ENCODE peak calls at places on chromosomes 6 and 20, in six cellular contexts. G is sigmoid colon, U is H1, I is HepG2, B is stomach, Y is HCT116. V is an unnamed sample.

GRCh38 chr6:117615981-117616961 is 14.0 kb upstream of the GOPC start:
- DNase-seq in G (no peak), B (no peak), I (no peak), Y (no peak), U (no peak), V (no peak)

GRCh38 chr20:17543531-17543961 is 12.4 kb upstream of the BFSP1 start:
- DNase-seq in G (no peak), B (no peak), I (no peak), Y (no peak), U (no peak), V (no peak)

GRCh38 chr6:112234596-112234995 is 19.8 kb downstream of the LAMA4 start:
- DNase-seq in U (no peak), B (no peak), I (no peak), G (no peak), Y (no peak), V (no peak)

GRCh38 chr6:26544473-26544872 is 6.3 kb downstream of the HMGN4 start:
- DNase-seq in I (peak), U (no peak), B (no peak), G (no peak), Y (no peak), V (no peak)

GRCh38 chr20:32249030-32249738 is 28.3 kb upstream of the KIF3B start:
- DNase-seq in G (no peak), B (no peak), U (no peak), Y (no peak), I (no peak), V (no peak)

GRCh38 chr6:4358414-4359107 is 223.2 kb upstream of the ECI2 start:
- DNase-seq in Y (peak), U (peak), B (peak), G (peak), I (peak), V (peak)

GRCh38 chr6:75234126-75234865 is 9.3 kb downstream of the COX7A2 start:
- DNase-seq in U (no peak), I (no peak), Y (no peak), B (no peak), G (no peak), V (no peak)

GRCh38 chr6:162344935-162345599 is 382.5 kb downstream of the PRKN start:
- DNase-seq in I (no peak), G (no peak), Y (no peak), B (no peak), U (no peak), V (no peak)

GRCh38 chr20:44614525-44614924 is 32.1 kb downstream of the PKIG start:
- DNase-seq in Y (no peak), G (peak), I (no peak), U (no peak), B (no peak), V (no peak)

GRCh38 chr6:43009124-43009523 is 4.6 kb downstream of the MEA1 start:
- DNase-seq in U (no peak), G (no peak), Y (no peak), I (peak), B (peak), V (no peak)

GRCh38 chr6:52284131-52284459 is 447 bp downstream of the MCM3 start:
- DNase-seq in Y (no peak), U (no peak), G (peak), I (peak), B (no peak), V (no peak)

GRCh38 chr6:132888701-132889100 is 74.3 kb downstream of the RPS12 start:
- DNase-seq in I (no peak), G (no peak), Y (no peak), U (no peak), B (no peak), V (no peak)

GRCh38 chr6:12032783-12033573 is 20.9 kb downstream of the HIVEP1 start:
- DNase-seq in U (no peak), Y (no peak), G (no peak), I (no peak), B (no peak), V (no peak)

GRCh38 chr6:87697581-87698552 is 4.2 kb downstream of the AKIRIN2 start:
- DNase-seq in U (no peak), Y (no peak), B (no peak), I (no peak), G (no peak), V (no peak)
- H3K4me3 ChIP-seq in U (peak), Y (no peak), B (peak), I (peak), G (no peak), V (no peak)

GRCh38 chr20:53282217-53282955 is 310.2 kb downstream of the TSHZ2 start:
- DNase-seq in B (no peak), Y (no peak), G (no peak), I (no peak), U (no peak), V (no peak)
- TF ChIP-seq POLR2AphosphoS5 in B (no peak), Y (no peak), G (no peak), I (no peak), U (no peak), V (no peak)

DNA sequence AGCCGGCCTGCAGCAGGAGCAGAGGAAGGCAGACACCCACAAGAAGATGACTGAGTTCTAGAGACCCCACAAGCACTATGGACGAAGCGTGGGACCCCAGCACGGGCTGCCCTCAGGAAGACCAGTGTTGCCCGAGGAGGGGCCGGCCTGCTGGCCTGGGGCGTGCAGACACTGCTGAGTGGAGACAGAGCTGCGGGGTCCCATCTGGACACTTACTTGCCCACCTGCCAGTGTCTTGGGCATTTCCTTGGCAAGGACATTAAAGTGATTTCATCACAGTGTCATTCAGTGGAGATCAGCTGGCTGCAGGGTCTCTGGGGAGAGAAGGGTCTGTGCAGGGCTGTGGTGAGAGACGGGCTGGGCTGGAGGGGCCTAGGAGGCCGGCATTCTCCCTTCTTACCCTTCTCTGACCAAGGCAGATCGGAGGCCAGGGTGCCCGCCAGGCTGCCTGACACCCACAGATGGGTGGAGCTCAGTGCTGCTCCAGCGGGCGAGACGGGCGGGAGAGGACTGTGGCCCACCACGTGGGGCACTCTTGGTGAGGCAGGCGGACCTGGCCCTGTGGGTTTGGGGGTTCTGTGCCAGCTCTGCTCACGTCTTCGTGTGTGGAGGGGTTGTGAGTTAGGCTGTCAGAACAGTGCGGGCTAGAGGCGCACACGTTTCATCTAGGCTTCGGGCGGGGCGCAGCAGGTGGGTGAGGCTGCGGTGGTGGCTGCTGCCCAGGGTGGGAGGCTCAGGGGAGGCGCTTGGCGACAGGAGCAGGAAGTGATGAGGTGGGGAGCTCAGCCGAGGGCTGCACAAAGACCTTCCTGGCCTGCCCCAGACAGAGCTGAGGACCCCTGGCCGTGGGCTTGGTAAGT is at the start of gene LIME1:
- DNase-seq in G (peak), U (no peak), B (peak), I (no peak), Y (no peak), V (peak)
- H3K4me3 ChIP-seq in G (no peak), U (peak), B (peak), I (peak), Y (peak), V (peak)

GRCh38 chr20:33791959-33792597 is 19.1 kb upstream of the CHMP4B start:
- DNase-seq in U (peak), Y (no peak), B (peak), I (peak), G (peak), V (peak)

GRCh38 chr20:33793011-33793931 is 17.9 kb upstream of the CHMP4B start:
- DNase-seq in Y (no peak), B (no peak), U (no peak), G (peak), I (peak), V (peak)

GRCh38 chr20:33796907-33797544 is 14.1 kb upstream of the CHMP4B start:
- DNase-seq in U (no peak), G (no peak), Y (peak), B (no peak), I (peak), V (no peak)

GRCh38 chr20:33798444-33798843 is 12.7 kb upstream of the CHMP4B start:
- DNase-seq in G (no peak), I (no peak), B (no peak), U (no peak), Y (no peak), V (no peak)

GRCh38 chr20:33796263-33796906 is 14.8 kb upstream of the CHMP4B start:
- DNase-seq in Y (peak), B (peak), U (no peak), G (no peak), I (no peak), V (peak)
- TF ChIP-seq POLR2AphosphoS5 in Y (peak), B (peak), U (no peak), G (no peak), I (no peak), V (peak)

GRCh38 chr20:43188861-43189613 is 669 bp downstream of the PTPRT start:
- DNase-seq in U (no peak), G (no peak), B (no peak), I (no peak), Y (no peak), V (no peak)
- H3K4me3 ChIP-seq in U (peak), G (no peak), B (peak), I (no peak), Y (no peak), V (peak)

DNA sequence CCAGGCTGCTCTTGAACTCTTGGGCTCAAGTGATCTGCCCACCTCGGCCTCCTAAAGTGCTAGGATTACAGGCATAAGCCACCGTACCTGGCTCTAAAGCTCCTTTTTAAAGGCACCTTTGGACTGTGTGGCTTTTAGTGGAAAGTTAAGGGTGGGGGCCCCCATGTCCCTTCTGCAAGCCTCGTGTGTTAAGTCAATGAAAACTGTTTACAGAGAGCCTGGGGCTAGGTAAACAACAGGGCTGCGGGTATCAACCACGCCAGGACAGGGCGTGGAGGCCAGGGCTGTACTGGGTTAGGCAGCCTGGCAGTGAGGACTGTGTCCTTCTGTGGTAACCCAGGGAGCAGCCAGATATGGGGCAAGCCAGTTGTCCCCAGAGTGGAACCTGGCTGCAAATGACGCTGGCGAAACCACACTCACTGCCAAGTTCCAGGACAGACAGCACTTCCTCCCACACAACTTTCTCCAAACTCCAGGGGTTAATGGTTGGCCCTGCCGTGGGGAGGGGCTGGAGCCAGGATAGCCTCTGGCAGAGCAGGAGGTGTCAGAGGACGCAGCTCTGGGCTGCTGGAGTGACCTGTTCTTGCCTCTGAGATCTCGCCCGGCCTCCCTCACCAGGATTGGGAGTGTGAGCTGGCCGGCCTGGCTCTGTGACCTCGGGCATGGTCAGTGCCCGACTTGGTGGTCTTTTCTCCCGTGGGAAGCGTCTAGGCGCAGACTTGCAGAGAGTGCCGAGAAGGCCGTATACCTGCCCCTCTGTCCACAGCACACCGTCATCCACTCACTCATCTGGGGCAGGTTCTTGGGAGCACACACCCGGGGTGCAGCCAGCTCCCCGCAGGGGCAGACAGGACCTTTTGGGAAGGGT is 3.2 kb downstream of the SLC17A9 start:
- DNase-seq in Y (no peak), I (peak), U (no peak), B (peak), G (no peak), V (peak)
- TF ChIP-seq POLR2AphosphoS5 in Y (no peak), I (peak), U (no peak), B (peak), G (no peak), V (no peak)

GRCh38 chr6:38714239-38715015 is 684 bp upstream of the DNAH8 start:
- DNase-seq in Y (no peak), U (no peak), G (no peak), I (no peak), B (no peak), V (no peak)
- H3K4me3 ChIP-seq in Y (no peak), U (peak), G (no peak), I (no peak), B (peak), V (peak)

GRCh38 chr20:36582322-36582721 is 8.9 kb downstream of the TGIF2 start:
- DNase-seq in I (no peak), U (no peak), B (no peak), G (no peak), Y (no peak), V (no peak)

GRCh38 chr20:36584018-36584481 is 10.7 kb downstream of the TGIF2 start:
- DNase-seq in U (no peak), I (no peak), B (no peak), G (no peak), Y (no peak), V (no peak)

GRCh38 chr20:36587388-36588136 is 14.2 kb downstream of the TGIF2 start:
- DNase-seq in U (no peak), G (no peak), B (no peak), Y (no peak), I (no peak), V (no peak)

GRCh38 chr20:36582821-36583220 is 9.4 kb downstream of the TGIF2 start:
- DNase-seq in G (no peak), U (no peak), B (no peak), Y (no peak), I (no peak), V (no peak)

GRCh38 chr20:36585410-36586125 is 12.2 kb downstream of the TGIF2 start:
- DNase-seq in U (peak), I (no peak), G (no peak), Y (no peak), B (no peak), V (no peak)
- TF ChIP-seq POLR2AphosphoS5 in U (no peak), I (no peak), G (no peak), Y (no peak), B (no peak), V (no peak)

V was measured in upper lobe of left lung.